ENCODE peak calls at places on chromosomes 16 and 17, in eight cellular contexts. F, C, S, Y, Q, L, T and D are unnamed samples.

GRCh38 chr16:27779719-27780161 is 229.8 kb downstream of the KATNIP start:
- DNase-seq in F (peak), C (no peak), S (no peak), Y (no peak), Q (peak), L (no peak), T (peak), D (peak)

GRCh38 chr17:65154770-65155589 is 17.8 kb downstream of the RGS9 start:
- DNase-seq in F (no peak), C (no peak), S (peak), Y (no peak), Q (peak), L (no peak), T (peak), D (no peak)

GRCh38 chr16:72198021-72198420 is 26.1 kb upstream of the PMFBP1 start:
- DNase-seq in F (no peak), C (no peak), S (peak), Y (no peak), Q (peak), L (no peak), T (no peak), D (peak)

GRCh38 chr17:44069974-44070454 is 521 bp upstream of the G6PC3 start:
- DNase-seq in F (no peak), C (no peak), S (no peak), Y (peak), Q (no peak), L (no peak), T (peak), D (no peak)

GRCh38 chr17:42409467-42410351 is 13.3 kb downstream of the CAVIN1 start:
- DNase-seq in F (peak), C (peak), S (peak), Y (peak), Q (peak), L (no peak), T (peak), D (no peak)

GRCh38 chr16:83100679-83101078 is 473.9 kb downstream of the CDH13 start:
- DNase-seq in F (no peak), C (no peak), S (no peak), Y (no peak), Q (no peak), L (no peak), T (no peak), D (no peak)

GRCh38 chr16:57186630-57187507 is 740 bp downstream of the RSPRY1 start:
- DNase-seq in F (peak), C (no peak), S (peak), Y (no peak), Q (no peak), L (no peak), T (peak), D (no peak)

GRCh38 chr16:75080205-75081029 is 36.2 kb downstream of the LDHD start:
- DNase-seq in F (no peak), C (no peak), S (no peak), Y (no peak), Q (peak), L (no peak), T (no peak), D (no peak)

GRCh38 chr17:61488878-61489718 is 36.9 kb downstream of the TBX4 start:
- DNase-seq in F (no peak), C (no peak), S (no peak), Y (no peak), Q (no peak), L (no peak), T (peak), D (no peak)

GRCh38 chr17:57243171-57243622 is 13.1 kb upstream of the MSI2 start:
- DNase-seq in F (peak), C (peak), S (peak), Y (peak), Q (peak), L (no peak), T (peak), D (peak)

GRCh38 chr17:40159456-40159855 is 17.8 kb upstream of the RAPGEFL1 start:
- DNase-seq in F (no peak), C (no peak), S (no peak), Y (no peak), Q (no peak), L (no peak), T (no peak), D (no peak)
- TF ChIP-seq POLR2A in F (no peak), C (no peak), S (no peak), Y (no peak), Q (no peak), L (no peak), T (no peak), D (no peak)

GRCh38 chr16:17459903-17460521 is 10.7 kb downstream of the XYLT1 start:
- DNase-seq in F (peak), C (no peak), S (no peak), Y (no peak), Q (no peak), L (no peak), T (no peak), D (no peak)

GRCh38 chr16:17465460-17465859 is 5.3 kb downstream of the XYLT1 start:
- DNase-seq in F (no peak), C (no peak), S (no peak), Y (no peak), Q (no peak), L (no peak), T (no peak), D (no peak)

GRCh38 chr16:17463335-17463734 is 7.4 kb downstream of the XYLT1 start:
- DNase-seq in F (no peak), C (no peak), S (no peak), Y (no peak), Q (no peak), L (no peak), T (no peak), D (no peak)

GRCh38 chr16:17460890-17461289 is 9.9 kb downstream of the XYLT1 start:
- DNase-seq in F (no peak), C (no peak), S (no peak), Y (no peak), Q (no peak), L (no peak), T (no peak), D (no peak)

GRCh38 chr16:17461951-17462729 is 8.6 kb downstream of the XYLT1 start:
- DNase-seq in F (no peak), C (no peak), S (no peak), Y (no peak), Q (no peak), L (no peak), T (no peak), D (no peak)
- H3K4me3 ChIP-seq in F (no peak), C (no peak), S (no peak), Y (no peak), Q (no peak), L (no peak), T (no peak), D (no peak)

GRCh38 chr17:40702271-40702670 is 1.3 kb downstream of the KRT24 start:
- DNase-seq in F (no peak), C (no peak), S (no peak), Y (no peak), Q (no peak), L (no peak), T (no peak), D (no peak)
- H3K27ac ChIP-seq in F (no peak), C (no peak), S (no peak), Y (no peak), Q (no peak), L (no peak), T (no peak), D (no peak)

GRCh38 chr17:75090871-75091854 is 3.4 kb downstream of the SLC16A5 start:
- DNase-seq in F (peak), C (peak), S (no peak), Y (no peak), Q (no peak), L (no peak), T (peak), D (peak)

GRCh38 chr17:75087182-75087557 is 584 bp upstream of the SLC16A5 start:
- DNase-seq in F (no peak), C (no peak), S (no peak), Y (no peak), Q (no peak), L (no peak), T (no peak), D (no peak)

GRCh38 chr17:75088465-75088895 is 726 bp downstream of the SLC16A5 start:
- DNase-seq in F (no peak), C (peak), S (no peak), Y (no peak), Q (no peak), L (no peak), T (peak), D (no peak)

GRCh38 chr17:75087558-75088453 is at the start of gene SLC16A5:
- DNase-seq in F (peak), C (peak), S (peak), Y (peak), Q (peak), L (peak), T (peak), D (peak)

GRCh38 chr17:75088902-75089417 is 1.2 kb downstream of the SLC16A5 start:
- DNase-seq in F (no peak), C (peak), S (peak), Y (no peak), Q (no peak), L (no peak), T (peak), D (no peak)
- TF ChIP-seq POLR2A in F (no peak), C (no peak), S (peak), Y (no peak), Q (no peak), L (no peak), T (peak), D (no peak)

GRCh38 chr16:3012246-3012645 is 477 bp upstream of the CLDN9 start:
- DNase-seq in F (no peak), C (no peak), S (no peak), Y (no peak), Q (no peak), L (no peak), T (no peak), D (no peak)
- H3K4me3 ChIP-seq in F (no peak), C (no peak), S (no peak), Y (no peak), Q (no peak), L (no peak), T (no peak), D (no peak)

GRCh38 chr16:10625595-10626357 is 45.4 kb upstream of the EMP2 start:
- DNase-seq in F (no peak), C (no peak), S (no peak), Y (no peak), Q (peak), L (no peak), T (peak), D (no peak)
- H3K27ac ChIP-seq in F (no peak), C (no peak), S (no peak), Y (no peak), Q (no peak), L (no peak), T (peak), D (peak)

GRCh38 chr17:82297280-82297803 is 20.1 kb downstream of the CD7 start:
- DNase-seq in F (peak), C (peak), S (peak), Y (no peak), Q (no peak), L (peak), T (peak), D (peak)
- TF ChIP-seq POLR2A in F (peak), C (peak), S (no peak), Y (no peak), Q (no peak), L (peak), T (no peak), D (no peak)

DNA sequence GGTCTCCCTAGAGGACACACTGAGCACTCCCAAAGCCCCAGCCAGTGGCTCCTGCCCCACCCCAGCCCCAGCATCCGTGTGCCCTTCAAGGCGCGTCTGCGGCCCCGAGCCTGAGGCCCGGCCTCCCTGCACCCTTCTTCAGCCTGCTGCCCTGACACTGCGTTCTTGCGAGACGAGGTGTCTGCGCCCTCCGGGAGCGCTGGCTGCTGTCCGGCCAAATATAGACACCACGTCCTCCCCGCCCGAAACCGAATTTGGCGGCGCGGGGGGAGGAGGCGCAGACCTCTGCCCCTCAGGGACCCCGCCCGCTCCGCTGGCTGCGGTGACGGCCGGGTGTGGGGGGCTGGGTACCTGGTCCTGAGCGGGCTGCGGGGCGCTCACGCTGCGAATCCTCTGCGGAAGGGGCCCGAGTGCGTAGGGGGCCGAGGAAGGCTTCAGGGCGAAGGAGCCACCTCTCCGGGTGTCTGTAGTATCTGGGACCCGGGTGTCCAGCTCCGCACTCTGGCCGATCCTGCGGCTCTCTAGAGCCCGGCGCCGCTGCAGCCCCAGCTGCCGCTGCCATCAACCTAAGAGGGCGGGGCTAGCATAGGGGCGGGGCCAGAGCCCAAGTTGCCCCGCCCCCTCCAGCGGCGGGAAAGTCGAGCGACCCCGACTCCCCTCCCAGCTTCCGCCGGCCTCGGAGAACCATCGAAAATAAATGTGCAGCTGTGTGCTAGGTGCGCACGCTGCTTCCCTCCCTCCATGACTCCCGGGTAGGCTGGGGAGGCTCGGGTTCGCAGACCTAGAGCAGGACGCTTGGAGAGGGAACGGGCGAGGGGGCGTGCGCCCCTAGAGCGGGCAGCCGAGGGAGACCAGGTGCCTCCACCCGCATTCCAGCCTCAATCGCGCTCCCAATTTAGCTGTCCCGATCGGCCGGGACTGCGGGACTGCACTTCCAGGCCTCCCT is at the start of gene CORO6:
- DNase-seq in F (peak), C (no peak), S (peak), Y (no peak), Q (peak), L (no peak), T (peak), D (peak)
- H3K4me3 ChIP-seq in F (peak), C (peak), S (peak), Y (peak), Q (peak), L (peak), T (peak), D (peak)

GRCh38 chr17:54935487-54935886 is 33.0 kb downstream of the COX11 start:
- DNase-seq in F (no peak), C (no peak), S (no peak), Y (no peak), Q (no peak), L (no peak), T (no peak), D (no peak)

GRCh38 chr17:54933921-54934320 is 33.3 kb downstream of the TOM1L1 start:
- DNase-seq in F (no peak), C (no peak), S (no peak), Y (no peak), Q (no peak), L (no peak), T (no peak), D (no peak)

GRCh38 chr17:54941285-54941684 is 27.2 kb downstream of the COX11 start:
- DNase-seq in F (no peak), C (no peak), S (no peak), Y (no peak), Q (no peak), L (no peak), T (no peak), D (no peak)

GRCh38 chr17:54937426-54937825 is 31.0 kb downstream of the COX11 start:
- DNase-seq in F (no peak), C (no peak), S (no peak), Y (no peak), Q (no peak), L (no peak), T (no peak), D (no peak)

DNA sequence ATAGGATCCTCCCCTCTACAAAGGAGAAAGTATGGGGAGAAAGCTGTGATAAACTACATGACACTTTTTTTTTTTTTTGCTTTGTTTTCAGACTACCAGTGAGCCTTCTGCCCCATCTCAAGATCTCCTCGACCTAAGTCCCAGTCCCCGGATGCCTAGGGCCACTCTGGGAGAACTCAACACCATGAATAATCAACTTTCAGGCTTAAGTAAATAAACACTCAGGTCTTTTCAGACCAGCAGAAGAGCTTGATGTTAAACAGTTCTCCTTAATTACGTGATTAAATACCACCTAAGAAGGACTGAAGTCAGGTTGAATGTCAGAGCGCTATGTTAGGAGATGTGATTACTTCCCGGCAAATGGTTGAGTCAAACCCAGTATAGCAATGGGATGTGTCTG is 31.4 kb downstream of the COX11 start:
- DNase-seq in F (no peak), C (no peak), S (no peak), Y (no peak), Q (no peak), L (no peak), T (no peak), D (no peak)
- H3K27ac ChIP-seq in F (no peak), C (no peak), S (no peak), Y (no peak), Q (no peak), L (no peak), T (no peak), D (no peak)